ENCODE peak calls at places on chromosomes 11 and 22, in six cellular contexts. S, T, O, F, K and Z are unnamed samples.

GRCh38 chr11:130162733-130163132 is 3.2 kb downstream of the ST14 start:
- DNase-seq in F (no peak), O (peak; percentile 41), T (no peak), K (no peak), S (no peak), Z (no peak)

GRCh38 chr22:49006207-49007012 is 821.3 kb downstream of the BRD1 start:
- DNase-seq in S (no peak), K (peak; percentile 50), F (no peak), O (no peak), T (no peak), Z (no peak)

GRCh38 chr11:84800755-84801346 is 826.3 kb downstream of the DLG2 start:
- DNase-seq in K (no peak), S (no peak), T (no peak), O (peak; percentile 59), F (no peak), Z (peak; percentile 31)

GRCh38 chr11:92322225-92322624 is 97.6 kb downstream of the FAT3 start:
- DNase-seq in K (no peak), T (no peak), F (no peak), S (no peak), O (peak; percentile 47), Z (peak; percentile 27)

GRCh38 chr11:121040614-121041002 is 16.7 kb downstream of the TBCEL start:
- DNase-seq in K (no peak), T (no peak), F (no peak), O (no peak), S (no peak), Z (no peak)

GRCh38 chr11:132588366-132588765 is 943.9 kb downstream of the OPCML start:
- DNase-seq in T (no peak), K (no peak), O (no peak), F (no peak), S (no peak), Z (no peak)

GRCh38 chr22:39960791-39961746 is 872 bp downstream of the TMA7B start:
- DNase-seq in K (peak; percentile 80), T (peak; percentile 79), S (no peak), O (peak; percentile 97), F (peak; percentile 85), Z (peak; percentile 98)

GRCh38 chr22:50544078-50544745 is 1.5 kb upstream of the KLHDC7B start:
- DNase-seq in K (peak; percentile 97), S (no peak), T (peak; percentile 81), O (peak; percentile 63), F (peak; percentile 87), Z (peak; percentile 65)

GRCh38 chr22:41925783-41926460 is 684 bp downstream of the TNFRSF13C start:
- DNase-seq in K (peak; percentile 95), O (peak; percentile 32), F (peak; percentile 86), T (peak; percentile 77), S (no peak), Z (peak; percentile 45)

GRCh38 chr22:39149915-39150847 is 2.3 kb downstream of the CBX7 start:
- DNase-seq in K (peak; percentile 70), F (no peak), S (peak; percentile 19), T (no peak), O (no peak), Z (no peak)

DNA sequence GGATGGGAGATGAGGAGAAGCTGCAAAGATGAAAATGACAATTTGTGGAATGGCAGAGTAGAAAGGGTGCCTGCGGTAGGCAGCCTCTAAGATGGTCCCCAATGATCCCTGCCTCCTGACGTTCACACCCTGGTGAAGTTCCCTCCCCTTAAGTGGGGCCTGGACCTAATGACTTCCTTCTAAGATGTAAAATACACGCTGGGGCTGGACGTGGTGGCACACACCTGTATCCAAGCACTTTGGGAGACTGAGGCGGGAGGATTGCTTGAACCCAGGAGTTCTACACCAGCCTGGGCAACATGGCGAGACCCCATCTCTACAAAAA is 60.7 kb upstream of the CREB3L1 start:
- DNase-seq in O (no peak), T (no peak), F (no peak), S (no peak), K (no peak), Z (no peak)
- H3K4me3 ChIP-seq in O (no peak overlapping the region), T (no peak overlapping the region), F (no peak overlapping the region), S (no peak overlapping the region), K (no peak overlapping the region), Z (no peak overlapping the region)

GRCh38 chr11:125262825-125263218 is 98.3 kb downstream of the PKNOX2 start:
- DNase-seq in S (no peak), F (no peak), O (no peak), K (no peak), T (no peak), Z (peak; percentile 50)
- H3K4me3 ChIP-seq in S (peak overlapping the region; percentile 41), F (no peak overlapping the region), O (no peak overlapping the region), K (no peak overlapping the region), T (no peak overlapping the region), Z (no peak overlapping the region)

GRCh38 chr11:117876049-117876340 is 463 bp downstream of the FXYD6 start:
- DNase-seq in K (no peak), O (no peak), F (no peak), S (no peak), T (no peak), Z (no peak)
- H3K4me3 ChIP-seq in K (peak overlapping the region; percentile 51), O (no peak overlapping the region), F (peak overlapping the region; percentile 59), S (peak overlapping the region; percentile 70), T (peak overlapping the region; percentile 62), Z (no peak overlapping the region)

DNA sequence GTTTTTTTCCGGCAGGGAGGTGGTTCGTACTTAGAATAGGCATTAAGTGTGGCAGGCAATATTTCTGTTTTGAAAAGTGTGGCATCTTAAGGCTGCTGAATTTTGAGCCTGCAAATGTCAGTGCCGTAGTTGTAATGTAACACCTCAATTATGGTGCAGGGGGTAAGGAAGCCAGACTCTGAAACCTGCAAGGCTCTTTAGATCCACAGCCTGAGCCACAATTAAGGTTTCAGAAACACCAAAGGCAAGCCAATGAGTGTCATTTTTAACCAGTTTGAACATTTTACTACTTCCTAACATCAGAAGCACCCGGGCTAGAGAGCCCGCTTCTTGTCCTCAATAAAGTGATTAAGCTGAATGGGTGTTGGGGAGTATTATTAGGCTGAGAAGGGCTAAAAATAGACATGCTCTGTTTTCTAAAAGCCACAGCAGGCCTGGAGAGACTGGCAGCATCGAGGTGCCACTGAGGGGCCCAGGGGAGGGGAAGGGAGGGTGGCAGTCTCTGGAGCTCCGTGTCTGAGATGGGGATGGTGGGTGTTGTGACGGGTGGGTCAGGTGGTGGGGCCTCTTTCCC is 113.4 kb downstream of the ZBTB16 start:
- DNase-seq in O (no peak), S (no peak), T (no peak), K (no peak), F (no peak), Z (no peak)
- H3K4me3 ChIP-seq in O (no peak overlapping the region), S (no peak overlapping the region), T (no peak overlapping the region), K (no peak overlapping the region), F (peak overlapping the region; percentile 10), Z (no peak overlapping the region)